ENCODE peak calls at places on chromosomes 7 and 10, in six cellular contexts. U is activated CD8-positive, alpha-beta T cell treated with anti-CD3 and anti-CD28 coated beads for 36 hours; M is adrenal gland; C is epithelial cell of proximal tubule; K is AG04450; O is thoracic aorta. G is an unnamed sample.

GRCh38 chr7:87312215-87312865 is 33.1 kb upstream of the CROT start:
- DNase-seq in M (peak; percentile 85), C (no peak), O (no peak), U (peak; percentile 64), K (peak; percentile 42), G (peak; percentile 48)

GRCh38 chr10:43035785-43036184 is 41.1 kb upstream of the RET start:
- DNase-seq in C (no peak), M (no peak), U (no peak), K (no peak), O (no peak), G (no peak)

GRCh38 chr7:65846008-65846570 is 26.8 kb upstream of the VKORC1L1 start:
- DNase-seq in O (no peak), M (no peak), U (no peak), C (no peak), K (no peak), G (no peak)

GRCh38 chr7:101580596-101580995 is 48.5 kb downstream of the MYL10 start:
- DNase-seq in M (no peak), O (no peak), U (no peak), C (no peak), K (no peak), G (no peak)

GRCh38 chr10:78600121-78600665 is 468.6 kb upstream of the ZMIZ1 start:
- DNase-seq in C (no peak), K (no peak), O (no peak), U (no peak), M (no peak), G (no peak)

GRCh38 chr7:130733866-130734524 is at the start of gene KLF14:
- DNase-seq in O (no peak), U (peak; percentile 46), K (no peak), M (peak; percentile 78), C (no peak), G (peak; percentile 62)

GRCh38 chr7:51665045-51665785 is 348.6 kb upstream of the COBL start:
- DNase-seq in M (no peak), C (no peak), K (no peak), O (no peak), U (no peak), G (no peak)

GRCh38 chr7:54880326-54880989 is 121.4 kb upstream of the SEC61G start:
- DNase-seq in K (no peak), U (no peak), C (no peak), O (no peak), M (no peak), G (no peak)

GRCh38 chr10:74012480-74012879 is 14.6 kb downstream of the VCL start:
- DNase-seq in K (no peak), O (no peak), C (no peak), U (no peak), M (no peak), G (no peak)

GRCh38 chr7:29809533-29810155 is 3.3 kb downstream of the WIPF3 start:
- DNase-seq in O (no peak), K (no peak), U (no peak), C (no peak), M (no peak), G (no peak)

GRCh38 chr10:16915308-16915707 is 98.1 kb upstream of the RSU1 start:
- DNase-seq in U (no peak), O (no peak), C (no peak), K (no peak), M (no peak), G (no peak)

GRCh38 chr10:23951841-23952240 is 257.1 kb upstream of the KIAA1217 start:
- DNase-seq in M (no peak), U (no peak), C (no peak), O (no peak), K (no peak), G (no peak)

GRCh38 chr10:132463333-132464255 is 66.6 kb downstream of the PWWP2B start:
- DNase-seq in O (no peak), U (no peak), K (no peak), M (no peak), C (no peak), G (no peak)

GRCh38 chr10:120691623-120692022 is 159.5 kb upstream of the WDR11 start:
- DNase-seq in M (no peak), K (no peak), U (no peak), C (no peak), O (no peak), G (no peak)

GRCh38 chr7:101237206-101238067 is at the start of gene CLDN15:
- DNase-seq in M (peak; percentile 69), K (no peak), U (no peak), O (no peak), C (no peak), G (no peak)

GRCh38 chr10:30178565-30178964 is 119.2 kb upstream of the JCAD start:
- DNase-seq in C (no peak), U (no peak), K (peak; percentile 79), M (no peak), O (no peak), G (peak; percentile 86)

GRCh38 chr7:79806161-79806734 is 328.4 kb upstream of the GNAI1 start:
- DNase-seq in K (no peak), U (no peak), O (no peak), C (no peak), M (no peak), G (no peak)

GRCh38 chr7:41996381-41997035 is 240.5 kb downstream of the GLI3 start:
- DNase-seq in M (no peak), C (no peak), K (peak; percentile 44), O (no peak), U (no peak), G (peak; percentile 84)

GRCh38 chr7:139403601-139404000 is 43.9 kb downstream of the LUC7L2 start:
- DNase-seq in U (no peak), C (peak; percentile 22), M (no peak), K (no peak), O (no peak), G (no peak)

DNA sequence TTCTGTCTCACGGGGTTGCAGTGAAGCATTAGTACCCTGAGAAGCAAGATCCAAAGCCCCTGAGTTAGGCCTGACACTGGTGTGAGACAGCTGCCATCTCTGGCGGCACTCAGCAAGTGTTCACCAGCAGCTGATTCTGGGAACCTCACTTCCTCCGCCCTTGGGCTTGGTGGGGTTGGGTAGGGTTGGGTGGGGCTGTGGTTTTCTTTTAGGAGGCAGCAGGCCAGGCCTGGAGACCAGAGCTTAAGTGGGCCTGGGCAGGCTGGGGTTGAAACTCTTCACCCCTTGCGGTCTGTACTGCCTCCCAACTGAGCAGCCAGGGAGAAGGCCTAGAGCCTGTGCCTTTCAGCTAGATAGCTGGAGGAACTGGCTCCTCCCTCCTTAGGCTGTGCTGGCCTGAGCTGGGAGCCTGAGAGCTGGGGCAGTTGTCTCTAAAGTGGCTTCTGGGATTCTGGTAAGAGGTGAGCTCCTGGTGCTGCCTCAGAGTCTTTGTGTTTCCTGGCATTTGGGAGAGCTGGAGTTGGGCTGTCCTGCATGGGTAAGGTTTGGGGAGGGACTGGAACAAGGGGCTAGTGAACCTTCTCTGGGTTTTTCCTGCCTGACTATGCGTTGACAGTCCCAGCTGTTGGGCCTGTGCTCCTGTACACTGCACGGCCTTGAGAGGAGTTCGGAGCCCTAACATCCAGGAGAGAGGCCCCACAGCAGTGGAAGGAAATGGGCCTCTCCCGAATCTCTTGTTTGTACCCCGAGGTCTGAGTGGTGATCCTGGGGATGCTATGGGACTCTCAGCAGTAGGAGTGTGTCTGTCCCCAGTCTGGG is 5.1 kb downstream of the TSPAN14 start:
- DNase-seq in C (no peak), K (no peak), M (peak; percentile 71), O (no peak), U (peak; percentile 90), G (peak; percentile 90)
- TF ChIP-seq CTCF in C (no peak), K (no peak), M (no peak), O (no peak), U (no peak), G (no peak)

GRCh38 chr7:19747740-19748339 is 25.6 kb downstream of the TMEM196 start:
- DNase-seq in M (no peak), C (peak; percentile 18), K (no peak), U (no peak), O (no peak), G (peak; percentile 12)
- TF ChIP-seq CTCF in M (peak; percentile 44), C (peak; percentile 72), K (peak; percentile 62), U (peak; percentile 56), O (peak; percentile 27), G (peak; percentile 48)

GRCh38 chr10:6145979-6146432 is 56.7 kb upstream of the PFKFB3 start:
- DNase-seq in O (no peak), U (no peak), C (no peak), K (no peak), M (no peak), G (no peak)

GRCh38 chr10:6146921-6147320 is 55.8 kb upstream of the PFKFB3 start:
- DNase-seq in O (no peak), M (no peak), U (no peak), C (no peak), K (no peak), G (no peak)

GRCh38 chr10:6143128-6143527 is 54.3 kb downstream of the RBM17 start:
- DNase-seq in C (no peak), K (no peak), M (no peak), U (no peak), O (no peak), G (no peak)

GRCh38 chr10:6144609-6145413 is 56.0 kb downstream of the RBM17 start:
- DNase-seq in M (peak; percentile 91), U (peak; percentile 95), O (peak; percentile 78), K (peak; percentile 45), C (no peak), G (peak; percentile 96)

DNA sequence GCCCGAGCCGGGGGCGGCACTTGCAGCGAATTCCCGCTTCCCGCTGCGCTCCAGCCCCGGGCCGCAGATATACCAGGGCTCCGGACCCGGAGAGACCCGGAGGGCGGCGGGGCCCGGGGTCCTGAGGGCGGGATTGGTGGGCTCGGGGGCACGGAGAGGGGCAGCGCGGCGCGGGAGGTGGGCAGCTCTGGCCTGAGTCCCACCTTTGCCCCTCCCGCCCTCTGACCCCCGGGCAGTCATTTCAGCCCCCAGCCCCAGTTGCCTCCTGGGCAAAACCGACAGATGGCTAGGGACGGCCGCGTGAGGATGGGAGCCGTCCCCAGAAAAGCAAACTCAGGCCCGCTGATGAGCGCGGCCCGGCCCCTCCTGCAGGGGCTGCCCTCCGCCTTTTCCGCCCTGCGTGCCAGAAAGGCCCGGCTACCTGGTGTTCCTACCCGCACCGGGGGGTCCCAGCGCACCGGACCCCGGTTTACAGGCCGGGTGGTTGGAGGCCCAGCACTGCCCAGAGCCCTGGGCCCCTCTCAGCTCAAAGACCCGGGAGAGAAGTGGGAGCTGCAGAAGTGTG is 56.7 kb downstream of the RBM17 start:
- DNase-seq in M (no peak), U (no peak), K (no peak), O (no peak), C (no peak), G (no peak)
- TF ChIP-seq CTCF in M (no peak), U (no peak), K (peak; percentile 3), O (no peak), C (no peak), G (no peak)

DNA sequence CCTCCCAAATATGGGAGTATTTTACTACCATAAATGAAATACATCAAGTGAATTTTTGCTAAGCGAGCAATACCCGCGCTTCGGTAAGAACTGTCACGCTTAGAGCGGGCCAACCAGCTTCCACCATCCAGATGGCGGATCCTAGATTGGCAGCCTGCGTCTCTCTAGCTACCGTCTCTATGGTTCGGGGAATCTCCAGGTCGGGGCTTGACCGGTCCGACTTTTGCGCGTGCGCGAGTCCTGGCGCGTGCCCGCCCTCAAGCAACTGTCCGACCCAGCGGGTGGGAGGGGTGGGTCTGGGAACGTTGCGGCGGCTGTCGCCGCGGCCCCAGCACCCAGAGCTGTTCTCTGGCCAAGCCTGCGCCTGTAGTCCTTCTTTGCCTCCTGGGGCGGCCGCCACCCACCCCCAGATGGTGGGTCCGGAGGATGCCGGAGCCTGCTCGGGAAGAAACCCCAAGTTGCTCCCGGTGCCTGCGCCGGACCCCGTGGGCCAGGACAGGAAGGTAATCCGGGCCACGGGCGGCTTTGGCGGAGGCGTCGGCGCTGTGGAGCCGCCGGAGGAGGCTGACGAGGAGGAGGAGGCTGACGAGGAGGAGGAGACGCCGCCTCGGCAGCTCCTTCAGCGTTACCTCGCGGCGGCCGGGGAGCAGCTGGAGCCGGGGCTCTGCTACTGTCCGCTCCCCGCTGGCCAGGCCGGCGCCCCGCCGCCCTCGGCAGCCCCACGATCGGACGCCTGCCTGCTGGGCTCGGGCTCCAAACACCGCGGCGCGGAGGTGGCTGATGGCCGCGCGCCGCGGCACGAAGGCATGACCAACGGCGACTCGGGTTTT is at the start of gene TBC1D12:
- DNase-seq in K (peak; percentile 90), U (peak; percentile 38), O (peak; percentile 78), M (peak; percentile 98), C (peak; percentile 69), G (peak; percentile 99)
- TF ChIP-seq CTCF in K (no peak), U (no peak), O (no peak), M (no peak), C (no peak), G (no peak)

G was measured in foreskin fibroblast.